ENCODE peak calls at places on chromosomes 7 and 10, in nine cellular contexts. V, O, X, E, N, J, S, U and B are unnamed samples. For H3K9me3, the result is how much of the 10 kb centered on the place peaks cover.

GRCh38 chr7:79615466-79615865 is 162.0 kb upstream of the MAGI2 start:
- DNase-seq in V (no peak), O (no peak), X (no peak), E (no peak), N (no peak), J (no peak), S (no peak), U (no peak), B (no peak)

GRCh38 chr7:5646846-5647245 is 134.6 kb downstream of the RNF216 start:
- DNase-seq in V (no peak), O (no peak), X (no peak), E (no peak), N (no peak), J (no peak), S (no peak), U (no peak), B (no peak)

GRCh38 chr7:90804370-90804769 is 208.2 kb downstream of the CDK14 start:
- DNase-seq in V (no peak), O (no peak), X (no peak), E (no peak), N (no peak), J (no peak), S (no peak), U (no peak), B (no peak)

GRCh38 chr7:128112018-128112780 is 81.0 kb upstream of the LRRC4 start:
- DNase-seq in V (no peak), O (no peak), X (no peak), E (peak), N (no peak), J (no peak), S (no peak), U (no peak), B (no peak)

GRCh38 chr10:13219685-13220670 is 14.2 kb downstream of the UCMA start:
- DNase-seq in V (peak), O (peak), X (no peak), E (peak), N (no peak), J (peak), S (no peak), U (no peak), B (no peak)

GRCh38 chr10:91022924-91023707 is 102.2 kb upstream of the ANKRD1 start:
- DNase-seq in V (no peak), O (no peak), X (no peak), E (peak), N (no peak), J (peak), S (no peak), U (no peak), B (no peak)

GRCh38 chr10:15585303-15585715 is 134.4 kb downstream of the ITGA8 start:
- DNase-seq in V (peak), O (peak), X (peak), E (no peak), N (no peak), J (no peak), S (peak), U (peak), B (peak)

GRCh38 chr10:12321641-12322040 is 27.7 kb upstream of the CAMK1D start:
- DNase-seq in V (no peak), O (no peak), X (no peak), E (no peak), N (no peak), J (no peak), S (no peak), U (no peak), B (no peak)

GRCh38 chr7:47988496-47989386 is 9.3 kb upstream of the HUS1 start:
- DNase-seq in V (no peak), O (no peak), X (no peak), E (no peak), N (no peak), J (no peak), S (no peak), U (no peak), B (no peak)

GRCh38 chr7:105269397-105269796 is 119.3 kb downstream of the SRPK2 start:
- DNase-seq in V (no peak), O (no peak), X (no peak), E (no peak), N (no peak), J (no peak), S (no peak), U (no peak), B (no peak)

GRCh38 chr7:77368974-77369373 is 47.2 kb downstream of the GSAP start:
- DNase-seq in V (no peak), O (no peak), X (no peak), E (no peak), N (no peak), J (no peak), S (no peak), U (no peak), B (no peak)

GRCh38 chr7:39186131-39186530 is 208.4 kb downstream of the POU6F2 start:
- DNase-seq in V (no peak), O (no peak), X (no peak), E (no peak), N (no peak), J (no peak), S (no peak), U (no peak), B (no peak)

GRCh38 chr7:131948434-131949053 is 392.1 kb upstream of the PODXL start:
- DNase-seq in V (peak), O (peak), X (peak), E (no peak), N (no peak), J (no peak), S (no peak), U (no peak), B (no peak)

GRCh38 chr7:127396184-127396583 is 3.7 kb upstream of the ZNF800 start:
- DNase-seq in V (peak), O (peak), X (no peak), E (no peak), N (no peak), J (no peak), S (no peak), U (peak), B (peak)

GRCh38 chr10:80535671-80536360 is 1.9 kb upstream of the SH2D4B start:
- DNase-seq in V (peak), O (peak), X (peak), E (peak), N (peak), J (peak), S (peak), U (peak), B (peak)

GRCh38 chr7:3112499-3113134 is 69.0 kb upstream of the CARD11 start:
- DNase-seq in V (peak), O (no peak), X (no peak), E (no peak), N (no peak), J (no peak), S (no peak), U (no peak), B (peak)

GRCh38 chr7:1505731-1506550 is 1.8 kb upstream of the INTS1 start:
- DNase-seq in V (no peak), O (no peak), X (no peak), E (no peak), N (no peak), J (no peak), S (no peak), U (peak), B (no peak)

GRCh38 chr10:49783645-49784044 is 21.5 kb upstream of the OGDHL start:
- DNase-seq in V (peak), O (peak), X (no peak), E (no peak), N (no peak), J (no peak), S (no peak), U (no peak), B (no peak)

GRCh38 chr10:74810087-74810486 is 16.3 kb upstream of the KAT6B start:
- DNase-seq in V (no peak), O (no peak), X (no peak), E (no peak), N (no peak), J (no peak), S (no peak), U (no peak), B (no peak)

GRCh38 chr10:24503627-24504320 is 219.9 kb downstream of the ARHGAP21 start:
- DNase-seq in V (peak), O (peak), X (no peak), E (no peak), N (no peak), J (no peak), S (no peak), U (peak), B (no peak)

GRCh38 chr7:16883918-16884317 is 2.1 kb upstream of the AGR3 start:
- DNase-seq in V (no peak), O (no peak), X (no peak), E (no peak), N (no peak), J (no peak), S (no peak), U (no peak), B (no peak)

GRCh38 chr10:86958109-86958830 is at the start of gene SNCG:
- DNase-seq in V (no peak), O (peak), X (no peak), E (peak), N (no peak), J (peak), S (peak), U (peak), B (no peak)

GRCh38 chr7:12385364-12385786 is 18.3 kb downstream of the VWDE start:
- DNase-seq in V (peak), O (no peak), X (no peak), E (no peak), N (no peak), J (no peak), S (no peak), U (no peak), B (no peak)

GRCh38 chr10:10992072-10992471 is 25.6 kb upstream of the CELF2 start:
- DNase-seq in V (no peak), O (no peak), X (no peak), E (no peak), N (no peak), J (no peak), S (no peak), U (peak), B (no peak)

GRCh38 chr10:95245425-95246055 is 45.3 kb downstream of the PDLIM1 start:
- DNase-seq in V (no peak), O (no peak), X (no peak), E (no peak), N (no peak), J (no peak), S (no peak), U (no peak), B (no peak)

GRCh38 chr7:85286449-85286848 is 99.6 kb upstream of the SEMA3D start:
- DNase-seq in V (peak), O (no peak), X (no peak), E (no peak), N (no peak), J (no peak), S (no peak), U (no peak), B (no peak)

GRCh38 chr10:92354587-92354986 is 63.6 kb downstream of the MARCHF5 start:
- DNase-seq in V (no peak), O (no peak), X (no peak), E (no peak), N (no peak), J (no peak), S (no peak), U (no peak), B (no peak)

GRCh38 chr10:6643962-6644361 is 63.9 kb upstream of the PRKCQ start:
- DNase-seq in V (no peak), O (no peak), X (no peak), E (no peak), N (no peak), J (no peak), S (no peak), U (no peak), B (no peak)

GRCh38 chr7:24741691-24742639 is 15.3 kb downstream of the GSDME start:
- DNase-seq in V (no peak), O (no peak), X (no peak), E (no peak), N (no peak), J (no peak), S (no peak), U (no peak), B (no peak)

GRCh38 chr10:87931836-87932230 is 68.4 kb downstream of the PTEN start:
- DNase-seq in V (no peak), O (no peak), X (no peak), E (no peak), N (no peak), J (no peak), S (no peak), U (no peak), B (no peak)

GRCh38 chr7:154931906-154932305 is 71.0 kb downstream of the PAXIP1 start:
- DNase-seq in V (no peak), O (no peak), X (no peak), E (no peak), N (no peak), J (no peak), S (no peak), U (no peak), B (no peak)

GRCh38 chr7:45594780-45595535 is 20.8 kb downstream of the ADCY1 start:
- DNase-seq in V (no peak), O (peak), X (no peak), E (no peak), N (no peak), J (no peak), S (no peak), U (no peak), B (no peak)

GRCh38 chr10:24901686-24902399 is 50.6 kb downstream of the PRTFDC1 start:
- DNase-seq in V (peak), O (no peak), X (no peak), E (no peak), N (no peak), J (no peak), S (no peak), U (peak), B (no peak)

GRCh38 chr7:21945374-21946227 is at the start of gene CDCA7L:
- DNase-seq in V (peak), O (peak), X (no peak), E (peak), N (no peak), J (peak), S (peak), U (peak), B (peak)

GRCh38 chr7:37362802-37363201 is 85.9 kb downstream of the ELMO1 start:
- DNase-seq in V (no peak), O (no peak), X (no peak), E (no peak), N (no peak), J (no peak), S (no peak), U (no peak), B (no peak)

GRCh38 chr10:62050941-62051433 is 149.5 kb downstream of the ARID5B start:
- DNase-seq in V (no peak), O (no peak), X (no peak), E (no peak), N (no peak), J (peak), S (peak), U (peak), B (peak)

GRCh38 chr10:104913390-104913789 is 272.3 kb downstream of the SORCS3 start:
- DNase-seq in V (no peak), O (no peak), X (no peak), E (no peak), N (no peak), J (no peak), S (no peak), U (no peak), B (no peak)

GRCh38 chr10:33155720-33156638 is 178.5 kb downstream of the NRP1 start:
- DNase-seq in V (peak), O (peak), X (no peak), E (no peak), N (no peak), J (no peak), S (no peak), U (peak), B (peak)

GRCh38 chr7:24912874-24913514 is 67.0 kb downstream of the OSBPL3 start:
- DNase-seq in V (no peak), O (no peak), X (no peak), E (no peak), N (no peak), J (no peak), S (no peak), U (no peak), B (no peak)

GRCh38 chr7:98149293-98149692 is 42.6 kb downstream of the LMTK2 start:
- DNase-seq in V (no peak), O (no peak), X (no peak), E (no peak), N (no peak), J (no peak), S (no peak), U (no peak), B (no peak)

GRCh38 chr10:69862882-69863530 is 61.3 kb downstream of the COL13A1 start:
- DNase-seq in V (no peak), O (no peak), X (no peak), E (no peak), N (no peak), J (no peak), S (no peak), U (no peak), B (no peak)

GRCh38 chr10:69858201-69858600 is 56.5 kb downstream of the COL13A1 start:
- DNase-seq in V (no peak), O (no peak), X (no peak), E (no peak), N (no peak), J (no peak), S (no peak), U (no peak), B (no peak)

GRCh38 chr10:69863580-69863979 is 61.9 kb downstream of the COL13A1 start:
- DNase-seq in V (no peak), O (no peak), X (no peak), E (no peak), N (no peak), J (no peak), S (no peak), U (no peak), B (no peak)

GRCh38 chr10:69861251-69862240 is 59.8 kb downstream of the COL13A1 start:
- DNase-seq in V (no peak), O (peak), X (no peak), E (no peak), N (no peak), J (no peak), S (no peak), U (peak), B (no peak)

GRCh38 chr10:69860290-69860689 is 58.6 kb downstream of the COL13A1 start:
- DNase-seq in V (no peak), O (no peak), X (no peak), E (no peak), N (no peak), J (no peak), S (no peak), U (no peak), B (no peak)
- TF ChIP-seq CTCF in V (no peak), O (no peak), X (no peak), E (no peak), N (no peak), J (no peak), S (no peak), U (no peak), B (no peak)

GRCh38 chr7:158279539-158280466 is 307.8 kb downstream of the PTPRN2 start:
- DNase-seq in V (no peak), O (no peak), X (peak), E (peak), N (no peak), J (no peak), S (no peak), U (peak), B (no peak)
- H3K9me3 ChIP-seq in V (under half), O (half or more), X (under half), E (under half), N (under half), J (under half), S (under half), U (under half), B (under half)

DNA sequence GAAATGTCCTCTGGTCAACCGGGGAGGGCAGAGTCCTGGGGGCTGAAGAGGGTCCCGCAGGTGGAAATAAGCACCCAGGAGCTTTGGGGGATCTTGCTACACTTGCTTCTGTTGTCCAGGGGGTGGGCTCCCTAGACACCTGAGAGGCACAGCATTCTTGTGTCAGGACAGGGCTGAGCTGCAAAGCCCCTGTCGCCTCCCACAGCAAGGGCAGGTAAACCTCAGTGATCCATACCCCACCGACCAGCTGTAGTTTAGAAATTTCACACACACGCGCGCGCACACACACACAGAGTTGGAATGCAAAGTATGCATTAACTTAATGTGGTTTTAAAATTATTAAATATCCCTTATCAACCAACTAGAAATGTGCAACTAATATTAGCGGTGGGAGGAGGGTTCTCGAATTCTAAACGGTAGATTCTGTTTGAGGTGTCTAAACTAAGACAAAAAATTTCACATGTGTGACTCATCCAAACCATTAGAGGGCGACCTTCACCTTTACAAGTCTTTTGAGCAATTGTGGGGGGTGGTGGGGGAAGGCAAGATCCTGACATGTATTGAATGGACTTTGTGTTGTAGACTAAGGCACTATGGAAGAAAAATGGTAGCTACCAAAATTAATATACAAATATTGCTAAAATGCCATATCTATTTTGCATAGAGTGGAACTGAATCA is 34.3 kb upstream of the PTF1A start:
- DNase-seq in V (peak), O (peak), X (no peak), E (no peak), N (no peak), J (no peak), S (no peak), U (peak), B (no peak)
- TF ChIP-seq CTCF in V (no peak), O (no peak), X (no peak), E (no peak), N (no peak), J (no peak), S (no peak), U (no peak), B (no peak)

DNA sequence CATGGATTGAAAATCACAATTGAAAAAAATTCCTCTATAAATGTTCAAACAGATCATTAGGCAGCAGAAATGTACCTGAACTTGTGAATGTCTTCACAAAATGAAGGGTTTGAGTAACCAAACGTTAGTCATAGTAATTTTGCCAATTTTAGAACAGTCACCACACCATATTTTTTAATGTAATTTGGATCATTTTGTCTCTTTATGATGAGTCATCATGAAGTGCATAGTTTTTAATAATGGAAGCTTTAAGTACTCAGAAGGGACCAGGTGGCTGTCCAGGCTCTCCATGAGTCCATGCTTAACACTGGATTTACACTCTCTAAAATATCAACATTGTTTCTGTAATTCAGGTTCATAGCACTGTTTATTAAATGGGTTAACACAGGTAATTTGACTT is 219.2 kb downstream of the ETV1 start:
- DNase-seq in V (no peak), O (no peak), X (no peak), E (no peak), N (no peak), J (no peak), S (no peak), U (no peak), B (no peak)
- H3K9me3 ChIP-seq in V (under half), O (under half), X (under half), E (under half), N (under half), J (under half), S (under half), U (under half), B (under half)